ENCODE peak calls at places on chromosomes 1 and 21, in seven cellular contexts. E is fibroblast of gingiva, Y is Calu3, V is HT-29, B is kidney, R is SHP77, H is GM03348. F is an unnamed sample.

GRCh38 chr1:85894651-85895050 is 186.4 kb upstream of the ZNHIT6 start:
- DNase-seq in E (peak), Y (peak), V (peak), B (no peak), R (peak), H (peak), F (peak)

GRCh38 chr1:235888119-235888643 is 21.5 kb upstream of the LYST start:
- DNase-seq in E (no peak), Y (no peak), V (no peak), B (no peak), R (no peak), H (no peak), F (no peak)

GRCh38 chr1:41726899-41727748 is 191.6 kb downstream of the HIVEP3 start:
- DNase-seq in E (no peak), Y (no peak), V (peak), B (peak), R (no peak), H (no peak), F (no peak)

GRCh38 chr1:1001631-1002300 is 1.9 kb upstream of the HES4 start:
- DNase-seq in E (peak), Y (peak), V (peak), B (peak), R (peak), H (peak), F (no peak)

GRCh38 chr1:16048573-16049189 is 5.1 kb downstream of the CLCNKB start:
- DNase-seq in E (peak), Y (peak), V (peak), B (peak), R (no peak), H (peak), F (peak)

GRCh38 chr1:197302775-197303174 is 34.7 kb downstream of the CRB1 start:
- DNase-seq in E (peak), Y (no peak), V (no peak), B (no peak), R (no peak), H (peak), F (no peak)

GRCh38 chr1:169692766-169693460 is 18.5 kb downstream of the SELL start:
- DNase-seq in E (no peak), Y (no peak), V (no peak), B (no peak), R (no peak), H (no peak), F (no peak)

GRCh38 chr1:95467036-95467435 is 233.0 kb downstream of the RWDD3 start:
- DNase-seq in E (no peak), Y (no peak), V (peak), B (no peak), R (no peak), H (no peak), F (no peak)

GRCh38 chr1:21670059-21670881 is 1.1 kb upstream of the RAP1GAP start:
- DNase-seq in E (no peak), Y (no peak), V (no peak), B (no peak), R (no peak), H (no peak), F (no peak)

GRCh38 chr1:147080671-147081394 is 91.4 kb downstream of the PRKAB2 start:
- DNase-seq in E (no peak), Y (no peak), V (no peak), B (peak), R (no peak), H (no peak), F (no peak)

GRCh38 chr1:208475951-208476824 is 232.0 kb upstream of the PLXNA2 start:
- DNase-seq in E (no peak), Y (no peak), V (no peak), B (no peak), R (peak), H (no peak), F (peak)

GRCh38 chr1:78779831-78780230 is 130.2 kb downstream of the IFI44 start:
- DNase-seq in E (peak), Y (no peak), V (no peak), B (no peak), R (no peak), H (peak), F (no peak)

GRCh38 chr1:68174173-68175113 is 57.9 kb downstream of the WLS start:
- DNase-seq in E (peak), Y (peak), V (peak), B (peak), R (peak), H (peak), F (no peak)

GRCh38 chr1:15198684-15199083 is 45.1 kb downstream of the TMEM51 start:
- DNase-seq in E (no peak), Y (no peak), V (peak), B (peak), R (no peak), H (no peak), F (no peak)

GRCh38 chr1:18950415-18951026 is 6.0 kb downstream of the IFFO2 start:
- DNase-seq in E (peak), Y (no peak), V (no peak), B (peak), R (no peak), H (peak), F (no peak)

GRCh38 chr21:42313501-42313969 is 1.7 kb downstream of the TFF3 start:
- DNase-seq in E (no peak), Y (no peak), V (no peak), B (no peak), R (peak), H (no peak), F (peak)

GRCh38 chr1:116182019-116182714 is 71.0 kb downstream of the MAB21L3 start:
- DNase-seq in E (no peak), Y (no peak), V (no peak), B (no peak), R (peak), H (no peak), F (no peak)

GRCh38 chr1:240091614-240092300 is at the start of gene FMN2:
- DNase-seq in E (peak), Y (peak), V (no peak), B (peak), R (peak), H (peak), F (no peak)

GRCh38 chr1:81936838-81937237 is 136.1 kb downstream of the ADGRL2 start:
- DNase-seq in E (no peak), Y (no peak), V (no peak), B (no peak), R (no peak), H (no peak), F (no peak)

GRCh38 chr1:169072945-169073725 is 33.4 kb upstream of the ATP1B1 start:
- DNase-seq in E (no peak), Y (no peak), V (no peak), B (no peak), R (no peak), H (no peak), F (no peak)

GRCh38 chr1:209435654-209436566 is 147.6 kb upstream of the CAMK1G start:
- DNase-seq in E (peak), Y (peak), V (peak), B (peak), R (peak), H (peak), F (peak)

GRCh38 chr1:64320470-64320869 is 117.0 kb downstream of the UBE2U start:
- DNase-seq in E (peak), Y (peak), V (no peak), B (no peak), R (no peak), H (peak), F (no peak)

GRCh38 chr1:216064643-216065042 is 358.6 kb downstream of the USH2A start:
- DNase-seq in E (no peak), Y (no peak), V (no peak), B (no peak), R (no peak), H (no peak), F (no peak)

GRCh38 chr1:68890736-68891135 is 393.9 kb upstream of the DEPDC1 start:
- DNase-seq in E (no peak), Y (no peak), V (no peak), B (no peak), R (no peak), H (no peak), F (no peak)

GRCh38 chr21:46220847-46221246 is 7.7 kb downstream of the LSS start:
- DNase-seq in E (no peak), Y (no peak), V (no peak), B (peak), R (no peak), H (no peak), F (no peak)

F was measured in NT2/D1.